ENCODE peak calls at places on chromosomes 11 and 22, in ten cellular contexts. S is cardiac muscle cell, C is gastrocnemius medialis, F is AG04450, T is RWPE1, W is nephron progenitor cell, I is GM12865, Q is B cell, X is Peyer's patch, H is fibroblast of lung. U is an unnamed sample.

GRCh38 chr22:25202290-25202921 is 2.7 kb downstream of the CRYBB3 start:
- DNase-seq in S (peak), C (peak), F (peak), T (peak), W (peak), I (peak), Q (peak), X (peak), H (peak), U (peak)

GRCh38 chr11:65448074-65448417 is 25.4 kb downstream of the NEAT1 start:
- DNase-seq in S (peak), C (no peak), F (no peak), T (no peak), W (no peak), I (no peak), Q (no peak), X (peak), H (peak), U (no peak)

GRCh38 chr11:69534166-69534530 is 52.7 kb downstream of the LINC01488 start:
- DNase-seq in S (no peak), C (no peak), F (no peak), T (no peak), W (no peak), I (no peak), Q (no peak), X (no peak), H (no peak), U (no peak)

GRCh38 chr22:49657275-49657973 is 170.2 kb downstream of the BRD1 start:
- DNase-seq in S (no peak), C (peak), F (no peak), T (no peak), W (no peak), I (peak), Q (peak), X (peak), H (no peak), U (peak)

GRCh38 chr11:119780264-119780953 is 51.4 kb upstream of the NECTIN1 start:
- DNase-seq in S (peak), C (no peak), F (no peak), T (no peak), W (no peak), I (no peak), Q (no peak), X (no peak), H (no peak), U (no peak)

GRCh38 chr11:62061356-62062222 is 62.2 kb upstream of the INCENP start:
- DNase-seq in S (peak), C (no peak), F (no peak), T (peak), W (no peak), I (peak), Q (no peak), X (no peak), H (no peak), U (no peak)

GRCh38 chr11:70225629-70226582 is 22.8 kb downstream of the FADD start:
- DNase-seq in S (peak), C (peak), F (no peak), T (no peak), W (no peak), I (no peak), Q (no peak), X (no peak), H (peak), U (no peak)

GRCh38 chr11:21132146-21132720 is 462.8 kb downstream of the NELL1 start:
- DNase-seq in S (no peak), C (no peak), F (no peak), T (no peak), W (no peak), I (no peak), Q (no peak), X (no peak), H (no peak), U (no peak)

GRCh38 chr11:86743223-86744118 is 56.9 kb upstream of the PRSS23 start:
- DNase-seq in S (peak), C (peak), F (peak), T (peak), W (no peak), I (no peak), Q (no peak), X (no peak), H (peak), U (no peak)

GRCh38 chr11:101552893-101553292 is 30.9 kb downstream of the TRPC6 start:
- DNase-seq in S (no peak), C (no peak), F (no peak), T (no peak), W (no peak), I (no peak), Q (no peak), X (no peak), H (no peak), U (no peak)

GRCh38 chr22:28674121-28674563 is 5.5 kb downstream of the TTC28 start:
- DNase-seq in S (peak), C (no peak), F (no peak), T (no peak), W (no peak), I (peak), Q (peak), X (peak), H (peak), U (peak)

GRCh38 chr22:25437414-25438160 is 126.9 kb upstream of the GRK3 start:
- DNase-seq in S (no peak), C (no peak), F (no peak), T (no peak), W (peak), I (no peak), Q (no peak), X (no peak), H (no peak), U (no peak)

GRCh38 chr11:67695606-67696005 is 21.2 kb upstream of the ALDH3B2 start:
- DNase-seq in S (no peak), C (no peak), F (no peak), T (no peak), W (no peak), I (no peak), Q (no peak), X (no peak), H (no peak), U (no peak)

GRCh38 chr22:35533365-35534029 is 7.1 kb upstream of the RASD2 start:
- DNase-seq in S (no peak), C (no peak), F (no peak), T (no peak), W (no peak), I (no peak), Q (no peak), X (no peak), H (no peak), U (no peak)

GRCh38 chr11:12624595-12624994 is 49.6 kb upstream of the TEAD1 start:
- DNase-seq in S (no peak), C (no peak), F (no peak), T (no peak), W (no peak), I (no peak), Q (no peak), X (no peak), H (no peak), U (no peak)

GRCh38 chr11:114896594-114896993 is 218.3 kb downstream of the NXPE2 start:
- DNase-seq in S (no peak), C (no peak), F (no peak), T (no peak), W (no peak), I (no peak), Q (no peak), X (no peak), H (no peak), U (no peak)

GRCh38 chr11:57638811-57639320 is 10.8 kb downstream of the YPEL4 start:
- DNase-seq in S (no peak), C (no peak), F (no peak), T (no peak), W (peak), I (no peak), Q (peak), X (no peak), H (no peak), U (no peak)

GRCh38 chr11:69705901-69706787 is 2.3 kb upstream of the FGF19 start:
- DNase-seq in S (no peak), C (no peak), F (no peak), T (no peak), W (peak), I (no peak), Q (no peak), X (no peak), H (no peak), U (no peak)

GRCh38 chr11:16669799-16670415 is 68.5 kb upstream of the C11orf58 start:
- DNase-seq in S (peak), C (no peak), F (no peak), T (peak), W (no peak), I (no peak), Q (no peak), X (no peak), H (peak), U (no peak)

GRCh38 chr11:88384678-88385015 is 47.1 kb upstream of the CTSC start:
- DNase-seq in S (peak), C (no peak), F (no peak), T (no peak), W (no peak), I (peak), Q (no peak), X (no peak), H (no peak), U (no peak)

GRCh38 chr11:12218909-12219308 is 108.5 kb downstream of the MICAL2 start:
- DNase-seq in S (no peak), C (no peak), F (no peak), T (no peak), W (no peak), I (no peak), Q (no peak), X (no peak), H (no peak), U (no peak)

GRCh38 chr11:43830928-43831440 is 49.6 kb upstream of the ALKBH3 start:
- DNase-seq in S (peak), C (peak), F (peak), T (peak), W (no peak), I (no peak), Q (no peak), X (no peak), H (peak), U (no peak)

GRCh38 chr11:44006882-44007495 is 40.8 kb upstream of the ACCSL start:
- DNase-seq in S (no peak), C (peak), F (no peak), T (no peak), W (no peak), I (no peak), Q (no peak), X (no peak), H (no peak), U (no peak)

GRCh38 chr22:24532075-24532474 is 22.9 kb downstream of the GUCD1 start:
- DNase-seq in S (no peak), C (no peak), F (no peak), T (no peak), W (no peak), I (no peak), Q (no peak), X (no peak), H (no peak), U (no peak)

GRCh38 chr11:86162257-86162656 is 82.3 kb upstream of the EED start:
- DNase-seq in S (peak), C (peak), F (peak), T (no peak), W (no peak), I (no peak), Q (no peak), X (no peak), H (peak), U (no peak)

GRCh38 chr11:83472831-83473230 is 186.7 kb upstream of the CCDC90B start:
- DNase-seq in S (no peak), C (no peak), F (no peak), T (no peak), W (no peak), I (no peak), Q (no peak), X (no peak), H (no peak), U (no peak)

GRCh38 chr11:103091441-103091809 is 535 bp downstream of the DCUN1D5 start:
- DNase-seq in S (peak), C (peak), F (no peak), T (peak), W (peak), I (peak), Q (peak), X (peak), H (peak), U (peak)

GRCh38 chr11:74846770-74847169 is 98.1 kb downstream of the RNF169 start:
- DNase-seq in S (no peak), C (no peak), F (no peak), T (peak), W (no peak), I (no peak), Q (no peak), X (no peak), H (peak), U (no peak)

GRCh38 chr22:34129691-34130486 is 209.6 kb upstream of the LARGE1 start:
- DNase-seq in S (no peak), C (no peak), F (no peak), T (no peak), W (no peak), I (no peak), Q (no peak), X (no peak), H (no peak), U (no peak)

GRCh38 chr11:22474621-22475020 is 136.4 kb downstream of the SLC17A6 start:
- DNase-seq in S (no peak), C (no peak), F (no peak), T (no peak), W (no peak), I (no peak), Q (no peak), X (no peak), H (no peak), U (no peak)

GRCh38 chr11:36488096-36488495 is 22.0 kb downstream of the TRAF6 start:
- DNase-seq in S (no peak), C (no peak), F (no peak), T (no peak), W (no peak), I (peak), Q (no peak), X (no peak), H (no peak), U (no peak)

GRCh38 chr22:19629720-19630419 is 84.4 kb upstream of the SEPTIN5 start:
- DNase-seq in S (peak), C (peak), F (peak), T (peak), W (peak), I (peak), Q (peak), X (peak), H (peak), U (peak)

GRCh38 chr22:22892096-22893052 is 4.8 kb downstream of the IGLL5 start:
- DNase-seq in S (no peak), C (no peak), F (no peak), T (no peak), W (no peak), I (no peak), Q (no peak), X (no peak), H (no peak), U (no peak)

GRCh38 chr11:132402056-132402684 is 1031.8 kb downstream of the NTM start:
- DNase-seq in S (peak), C (no peak), F (peak), T (peak), W (peak), I (peak), Q (no peak), X (no peak), H (peak), U (peak)

GRCh38 chr11:69339041-69339733 is 45.2 kb downstream of the MYEOV start:
- DNase-seq in S (no peak), C (no peak), F (no peak), T (no peak), W (no peak), I (no peak), Q (no peak), X (peak), H (no peak), U (no peak)

GRCh38 chr11:36069576-36070214 is 125.8 kb downstream of the LDLRAD3 start:
- DNase-seq in S (no peak), C (no peak), F (no peak), T (no peak), W (peak), I (peak), Q (no peak), X (no peak), H (no peak), U (no peak)

GRCh38 chr11:85787809-85788805 is 22.8 kb downstream of the SYTL2 start:
- DNase-seq in S (no peak), C (no peak), F (no peak), T (no peak), W (no peak), I (no peak), Q (no peak), X (no peak), H (no peak), U (no peak)

GRCh38 chr22:23065069-23065451 is 5.3 kb upstream of the GNAZ start:
- DNase-seq in S (no peak), C (no peak), F (no peak), T (no peak), W (no peak), I (no peak), Q (peak), X (peak), H (no peak), U (no peak)

GRCh38 chr22:37462426-37462825 is 23.8 kb downstream of the MFNG start:
- DNase-seq in S (no peak), C (no peak), F (no peak), T (no peak), W (no peak), I (no peak), Q (no peak), X (no peak), H (no peak), U (no peak)
- TF ChIP-seq CTCF in S (no peak), C (no peak), F (no peak), T (no peak), W (no peak), I (no peak), Q (no peak), X (no peak), H (no peak), U (no peak)

DNA sequence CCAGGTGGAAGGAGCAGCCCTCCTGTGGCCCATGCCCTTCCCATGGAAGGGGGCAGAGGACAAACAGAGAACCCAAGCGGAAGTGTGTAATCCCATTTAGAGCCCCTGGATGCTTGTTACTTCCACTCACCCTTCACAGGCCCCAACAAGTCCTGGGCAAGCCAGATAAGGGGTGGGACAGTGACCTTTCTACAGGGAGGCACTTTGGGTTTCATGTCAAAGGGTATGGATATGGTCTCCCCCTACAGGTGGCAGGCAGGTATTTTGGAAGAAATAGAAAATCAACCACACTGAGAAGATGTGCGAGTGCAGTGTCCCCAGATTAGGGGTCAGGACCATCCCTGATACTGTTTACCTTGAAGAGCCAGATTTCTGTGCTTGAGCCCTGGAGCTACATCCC is 11.4 kb downstream of the MPEG1 start:
- DNase-seq in S (no peak), C (no peak), F (no peak), T (peak), W (no peak), I (peak), Q (no peak), X (no peak), H (no peak), U (no peak)
- TF ChIP-seq CTCF in S (peak), C (no peak), F (peak), T (peak), W (no peak), I (peak), Q (peak), X (peak), H (no peak), U (peak)

GRCh38 chr11:17846852-17847453 is 112.4 kb downstream of the KCNC1 start:
- DNase-seq in S (peak), C (peak), F (no peak), T (no peak), W (peak), I (peak), Q (no peak), X (no peak), H (peak), U (no peak)
- TF ChIP-seq CTCF in S (peak), C (peak), F (peak), T (no peak), W (no peak), I (no peak), Q (no peak), X (no peak), H (peak), U (no peak)

DNA sequence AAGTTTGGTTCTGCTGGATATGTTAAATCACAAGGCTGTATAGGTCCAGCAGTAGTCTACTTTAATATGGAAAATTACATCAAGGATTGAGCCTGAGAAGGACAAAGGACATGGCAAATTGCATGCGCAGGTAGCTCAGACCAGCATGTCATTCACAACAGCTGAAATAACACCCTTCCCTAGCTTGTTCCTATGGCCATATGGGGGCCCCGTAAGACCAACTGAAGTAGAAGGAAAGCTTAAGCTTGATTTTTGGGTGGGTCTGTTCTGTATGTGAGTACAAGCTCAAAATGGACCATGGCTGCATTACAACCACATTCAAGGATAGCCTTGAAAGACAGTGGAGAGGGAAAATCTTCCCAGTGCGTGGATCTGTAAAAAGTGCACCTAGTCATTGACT is 20.6 kb upstream of the PDE3B start:
- DNase-seq in S (no peak), C (no peak), F (no peak), T (no peak), W (no peak), I (no peak), Q (no peak), X (no peak), H (no peak), U (no peak)
- TF ChIP-seq CTCF in S (no peak), C (no peak), F (no peak), T (no peak), W (no peak), I (peak), Q (no peak), X (no peak), H (no peak), U (no peak)